ENCODE peak calls at places on chromosomes 7 and 10, in nine cellular contexts. E is stomach, J is GM23248, Y is fibroblast of lung, H is neural progenitor cell, Q is right atrium auricular region, D is aorta, S is uterus, X is upper lobe of right lung. M is an unnamed sample.

GRCh38 chr10:48931188-48931587 is 8.5 kb downstream of the LRRC18 start:
- DNase-seq in D (no peak), J (no peak), Q (no peak), S (no peak), E (no peak), H (peak; percentile 50), Y (no peak), X (no peak), M (no peak)

GRCh38 chr7:20299647-20300312 is 30.9 kb upstream of the ITGB8 start:
- DNase-seq in H (no peak), E (no peak), Y (peak; percentile 51), S (no peak), X (no peak), J (peak; percentile 46), D (no peak), Q (no peak), M (peak; percentile 83)

GRCh38 chr7:89618269-89618668 is 536.0 kb upstream of the STEAP1 start:
- DNase-seq in Y (no peak), S (no peak), E (no peak), D (no peak), J (no peak), Q (no peak), X (no peak), H (no peak), M (no peak)

GRCh38 chr7:111499027-111499426 is 63.3 kb downstream of the IMMP2L start:
- DNase-seq in E (no peak), Y (peak; percentile 83), J (peak; percentile 58), D (no peak), H (no peak), S (no peak), X (no peak), Q (no peak), M (peak; percentile 8)

GRCh38 chr10:58637372-58637771 is 124.7 kb downstream of the BICC1 start:
- DNase-seq in J (peak; percentile 96), H (no peak), S (no peak), Y (peak; percentile 95), E (no peak), D (no peak), X (no peak), Q (no peak), M (peak; percentile 96)

GRCh38 chr10:69316313-69317059 is 38.2 kb downstream of the HK1 start:
- DNase-seq in D (no peak), X (no peak), Y (peak; percentile 58), S (peak; percentile 36), E (no peak), Q (no peak), J (peak; percentile 70), H (no peak), M (peak; percentile 40)

GRCh38 chr7:47557317-47557985 is 24.5 kb downstream of the TNS3 start:
- DNase-seq in E (no peak), Q (peak; percentile 66), J (peak; percentile 86), S (peak; percentile 51), D (no peak), Y (peak; percentile 91), X (no peak), H (no peak), M (no peak)

GRCh38 chr10:76297787-76298281 is 866.4 kb downstream of the LRMDA start:
- DNase-seq in J (no peak), S (no peak), Q (no peak), E (peak; percentile 57), X (no peak), D (no peak), H (peak; percentile 59), Y (no peak), M (no peak)

GRCh38 chr7:108239501-108240225 is 109.5 kb upstream of the LAMB4 start:
- DNase-seq in Q (no peak), D (no peak), Y (no peak), S (no peak), E (no peak), X (no peak), J (no peak), H (peak; percentile 69), M (no peak)

GRCh38 chr7:138865843-138866242 is 67.8 kb upstream of the ATP6V0A4 start:
- DNase-seq in H (no peak), S (no peak), E (no peak), Y (no peak), J (no peak), D (no peak), Q (no peak), X (no peak), M (no peak)

GRCh38 chr7:158353606-158354570 is 233.7 kb downstream of the PTPRN2 start:
- DNase-seq in H (peak; percentile 71), Q (no peak), D (peak; percentile 51), X (peak; percentile 45), S (no peak), Y (no peak), J (peak; percentile 19), E (no peak), M (no peak)
- H3K9me3 ChIP-seq in H (peaks cover 5% of the 10 kb centered on the region), Q (peaks cover 7% of the 10 kb centered on the region), D (peaks cover 6% of the 10 kb centered on the region), X (no peaks in the 10 kb centered on the region), S (no peaks in the 10 kb centered on the region), Y (no peaks in the 10 kb centered on the region), J (no peaks in the 10 kb centered on the region), E (peaks cover 23% of the 10 kb centered on the region), M (peaks cover 14% of the 10 kb centered on the region)

DNA sequence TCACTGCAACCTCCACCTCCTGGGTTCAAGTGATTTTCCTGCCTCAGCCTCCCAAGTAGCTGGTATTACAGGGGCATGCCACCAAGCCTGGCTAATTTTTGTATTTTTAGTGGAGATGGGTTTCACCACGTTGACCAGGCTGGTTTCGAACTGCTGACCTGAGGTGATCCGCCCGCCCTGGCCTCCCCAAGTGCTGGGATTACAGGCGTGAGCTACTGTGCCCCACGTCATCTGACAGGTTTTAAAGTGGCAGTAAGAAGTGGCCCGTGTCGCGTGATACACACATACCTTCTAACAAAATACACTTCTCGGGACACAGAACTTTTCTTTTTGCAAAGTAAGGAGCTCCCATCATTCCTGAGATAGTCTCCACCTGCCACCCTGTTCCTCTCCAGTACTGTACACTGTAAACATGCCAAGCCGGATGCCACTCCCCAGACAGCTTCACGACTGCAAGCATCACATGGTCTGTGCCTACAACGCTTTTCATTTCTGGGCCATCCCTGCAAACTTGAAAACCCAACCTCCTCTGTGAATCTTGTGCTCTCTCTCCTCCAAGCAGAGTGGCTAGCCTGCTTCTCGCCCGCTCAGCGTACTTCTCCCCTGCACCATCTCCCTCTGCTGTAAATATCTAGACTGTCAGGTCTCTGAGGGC is 256.3 kb upstream of the KLF14 start:
- DNase-seq in E (peak; percentile 52), J (no peak), H (no peak), S (no peak), Y (no peak), D (no peak), Q (no peak), X (no peak), M (no peak)
- H3K4me1 ChIP-seq in E (peaks cover 100% of the 10 kb centered on the region), J (peaks cover 52% of the 10 kb centered on the region), H (no peaks in the 10 kb centered on the region), S (peaks cover 8% of the 10 kb centered on the region), Y (peaks cover 13% of the 10 kb centered on the region), D (peaks cover 3% of the 10 kb centered on the region), Q (no peaks in the 10 kb centered on the region), X (peaks cover 78% of the 10 kb centered on the region), M (peaks cover 56% of the 10 kb centered on the region)

DNA sequence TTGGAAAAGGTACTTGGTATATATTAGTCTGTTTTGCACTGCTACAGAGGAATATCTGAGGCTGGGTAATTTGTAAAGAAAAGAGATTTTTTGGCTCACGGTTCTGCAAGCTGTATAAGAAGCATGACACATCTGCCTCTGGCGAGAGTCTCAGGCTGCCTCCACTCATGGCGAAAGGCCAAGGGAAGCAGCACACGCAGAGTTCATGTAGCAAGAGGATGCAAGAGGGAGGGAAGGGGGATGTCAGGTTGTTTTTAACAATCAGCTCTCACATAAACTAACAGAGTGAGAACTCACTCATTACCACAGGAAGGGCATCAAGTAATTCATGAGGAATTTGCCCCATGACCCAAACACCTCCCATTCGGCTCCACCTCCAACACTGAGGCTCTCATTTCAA is 484.8 kb upstream of the DPP6 start:
- DNase-seq in S (peak; percentile 93), E (no peak), Q (no peak), J (no peak), D (no peak), Y (no peak), X (no peak), H (no peak), M (no peak)
- H3K9me3 ChIP-seq in S (no peaks in the 10 kb centered on the region), E (peaks cover 34% of the 10 kb centered on the region), Q (peaks cover 7% of the 10 kb centered on the region), J (no peaks in the 10 kb centered on the region), D (no peaks in the 10 kb centered on the region), Y (no peaks in the 10 kb centered on the region), X (no peaks in the 10 kb centered on the region), H (peaks cover 4% of the 10 kb centered on the region), M (peaks cover 15% of the 10 kb centered on the region)

GRCh38 chr10:80474597-80474910 is 20.4 kb downstream of the TSPAN14 start:
- DNase-seq in Y (no peak), Q (no peak), H (no peak), X (no peak), S (no peak), J (no peak), E (no peak), D (no peak), M (no peak)
- H3K4me1 ChIP-seq in Y (peaks cover 27% of the 10 kb centered on the region), Q (no peaks in the 10 kb centered on the region), H (peaks cover 17% of the 10 kb centered on the region), X (peaks cover 75% of the 10 kb centered on the region), S (no peaks in the 10 kb centered on the region), J (peaks cover 20% of the 10 kb centered on the region), E (peaks cover 67% of the 10 kb centered on the region), D (no peaks in the 10 kb centered on the region), M (peaks cover 73% of the 10 kb centered on the region)

GRCh38 chr10:122738031-122738430 is 38.4 kb upstream of the C10orf120 start:
- DNase-seq in D (no peak), H (no peak), Y (no peak), E (no peak), J (no peak), Q (no peak), X (no peak), S (no peak), M (no peak)

GRCh38 chr10:122730238-122730637 is 30.6 kb upstream of the C10orf120 start:
- DNase-seq in X (no peak), J (no peak), H (no peak), D (no peak), S (no peak), E (no peak), Q (no peak), Y (no peak), M (no peak)

GRCh38 chr10:122733450-122733849 is 33.8 kb upstream of the C10orf120 start:
- DNase-seq in E (no peak), Y (no peak), S (no peak), X (no peak), D (no peak), H (no peak), Q (no peak), J (no peak), M (no peak)

DNA sequence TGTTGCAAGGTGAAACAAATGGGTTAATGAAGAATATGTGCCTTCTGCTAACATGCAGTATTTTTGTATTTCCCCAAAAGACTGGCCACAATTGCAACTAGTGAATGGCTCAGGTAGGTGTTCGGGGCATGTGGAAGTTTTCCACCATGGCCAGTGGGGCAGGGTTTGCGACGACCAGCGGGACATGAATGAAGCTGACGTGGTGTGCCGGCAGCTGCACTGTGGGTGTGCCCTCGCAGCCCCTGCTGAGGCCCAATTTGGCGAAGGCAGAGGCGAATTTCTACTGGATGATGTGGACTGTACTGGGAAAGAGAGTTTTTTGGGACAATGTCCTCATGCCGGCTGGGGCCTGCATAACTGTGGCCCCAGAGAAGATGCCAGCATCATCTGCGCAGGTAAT is 34.6 kb upstream of the C10orf120 start:
- DNase-seq in Q (no peak), X (no peak), J (no peak), D (no peak), Y (no peak), E (no peak), S (no peak), H (no peak), M (no peak)
- H3K9me3 ChIP-seq in Q (no peaks in the 10 kb centered on the region), X (no peaks in the 10 kb centered on the region), J (no peaks in the 10 kb centered on the region), D (no peaks in the 10 kb centered on the region), Y (no peaks in the 10 kb centered on the region), E (no peaks in the 10 kb centered on the region), S (no peaks in the 10 kb centered on the region), H (no peaks in the 10 kb centered on the region), M (no peaks in the 10 kb centered on the region)

GRCh38 chr7:148723846-148724245 is 25.1 kb downstream of the CUL1 start:
- DNase-seq in J (peak; percentile 13), Y (no peak), H (no peak), X (no peak), Q (no peak), S (no peak), E (no peak), D (no peak), M (no peak)
- H3K4me1 ChIP-seq in J (peaks cover 8% of the 10 kb centered on the region), Y (peaks cover 2% of the 10 kb centered on the region), H (peaks cover 26% of the 10 kb centered on the region), X (peaks cover 57% of the 10 kb centered on the region), Q (no peaks in the 10 kb centered on the region), S (no peaks in the 10 kb centered on the region), E (peaks cover 97% of the 10 kb centered on the region), D (peaks cover 3% of the 10 kb centered on the region), M (peaks cover 17% of the 10 kb centered on the region)